ENCODE peak calls at places on chromosomes 6 and 20, in six cellular contexts. N is coronary artery; P is IMR-90; G is fibroblast of lung; R is CD4-positive, alpha-beta T cell; E is adrenal gland. T is an unnamed sample.

GRCh38 chr6:19415605-19416326 is 421.4 kb upstream of the ID4 start:
- DNase-seq in N (no peak), P (peak; percentile 53), G (peak; percentile 49), R (no peak), E (no peak), T (no peak)

GRCh38 chr6:101465871-101466270 is 72.4 kb downstream of the GRIK2 start:
- DNase-seq in N (no peak), P (no peak), G (no peak), R (no peak), E (no peak), T (no peak)

GRCh38 chr20:35039146-35039545 is 53.5 kb downstream of the TRPC4AP start:
- DNase-seq in N (no peak), P (no peak), G (no peak), R (no peak), E (no peak), T (peak; percentile 64)

GRCh38 chr6:31497595-31498476 is at the start of gene MICB:
- DNase-seq in N (peak; percentile 86), P (peak; percentile 68), G (peak; percentile 68), R (peak; percentile 78), E (peak; percentile 82), T (peak; percentile 83)

GRCh38 chr20:53028337-53029007 is 56.3 kb downstream of the TSHZ2 start:
- DNase-seq in N (no peak), P (no peak), G (no peak), R (no peak), E (no peak), T (no peak)

GRCh38 chr20:40982415-40983145 is 46.0 kb upstream of the TOP1 start:
- DNase-seq in N (peak; percentile 57), P (no peak), G (no peak), R (no peak), E (peak; percentile 20), T (no peak)

GRCh38 chr20:37251836-37252477 is 9.7 kb downstream of the GHRH start:
- DNase-seq in N (no peak), P (no peak), G (no peak), R (no peak), E (no peak), T (no peak)

GRCh38 chr6:22221211-22221610 is 75.6 kb downstream of the PRL start:
- DNase-seq in N (no peak), P (peak; percentile 26), G (no peak), R (no peak), E (no peak), T (no peak)

GRCh38 chr6:28864321-28864923 is 59.4 kb downstream of the TRIM27 start:
- DNase-seq in N (no peak), P (no peak), G (no peak), R (no peak), E (no peak), T (no peak)

GRCh38 chr6:30160791-30161261 is at the start of gene TRIM10:
- DNase-seq in N (no peak), P (no peak), G (no peak), R (no peak), E (no peak), T (no peak)

GRCh38 chr6:167094436-167094819 is 28.5 kb upstream of the CCR6 start:
- DNase-seq in N (no peak), P (no peak), G (no peak), R (no peak), E (no peak), T (no peak)

GRCh38 chr6:73262701-73263569 is at the start of gene KHDC1:
- DNase-seq in N (no peak), P (peak; percentile 54), G (peak; percentile 49), R (peak; percentile 57), E (peak; percentile 58), T (peak; percentile 71)

GRCh38 chr20:32249030-32249738 is 28.3 kb upstream of the KIF3B start:
- DNase-seq in N (no peak), P (no peak), G (no peak), R (no peak), E (no peak), T (no peak)

GRCh38 chr6:2225422-2226392 is 19.7 kb downstream of the GMDS start:
- DNase-seq in N (no peak), P (no peak), G (no peak), R (no peak), E (no peak), T (peak; percentile 52)

GRCh38 chr6:33236852-33237251 is 28.6 kb downstream of the RING1 start:
- DNase-seq in N (no peak), P (no peak), G (no peak), R (no peak), E (no peak), T (no peak)

GRCh38 chr6:130943738-130944137 is 116.5 kb downstream of the SMLR1 start:
- DNase-seq in N (no peak), P (no peak), G (no peak), R (no peak), E (no peak), T (no peak)

GRCh38 chr6:130947464-130947863 is 115.6 kb downstream of the EPB41L2 start:
- DNase-seq in N (no peak), P (no peak), G (no peak), R (no peak), E (no peak), T (no peak)

GRCh38 chr6:130945401-130945919 is 117.6 kb downstream of the EPB41L2 start:
- DNase-seq in N (no peak), P (peak; percentile 33), G (no peak), R (no peak), E (no peak), T (no peak)

GRCh38 chr6:130946076-130946475 is 117.0 kb downstream of the EPB41L2 start:
- DNase-seq in N (no peak), P (peak; percentile 44), G (peak; percentile 71), R (no peak), E (no peak), T (no peak)

GRCh38 chr6:130944486-130944885 is 117.3 kb downstream of the SMLR1 start:
- DNase-seq in N (no peak), P (no peak), G (no peak), R (no peak), E (no peak), T (no peak)
- H3K27ac ChIP-seq in N (peak overlapping the region; percentile 45), P (no peak overlapping the region), G (no peak overlapping the region), R (no peak overlapping the region), E (no peak overlapping the region), T (no peak overlapping the region)

GRCh38 chr6:24924956-24925355 is 10.8 kb downstream of the RIPOR2 start:
- DNase-seq in N (no peak), P (no peak), G (no peak), R (no peak), E (no peak), T (no peak)
- H3K27ac ChIP-seq in N (no peak overlapping the region), P (no peak overlapping the region), G (no peak overlapping the region), R (peak overlapping the region; percentile 73), E (no peak overlapping the region), T (no peak overlapping the region)

GRCh38 chr20:46272389-46273047 is 35.8 kb downstream of the CDH22 start:
- DNase-seq in N (no peak), P (no peak), G (no peak), R (no peak), E (no peak), T (no peak)

GRCh38 chr20:46273701-46274100 is 34.6 kb downstream of the CDH22 start:
- DNase-seq in N (no peak), P (no peak), G (no peak), R (no peak), E (no peak), T (no peak)

GRCh38 chr20:46276531-46276930 is 31.8 kb downstream of the CDH22 start:
- DNase-seq in N (no peak), P (no peak), G (no peak), R (no peak), E (no peak), T (no peak)

GRCh38 chr20:46277602-46278001 is 30.7 kb downstream of the CDH22 start:
- DNase-seq in N (no peak), P (no peak), G (no peak), R (no peak), E (no peak), T (no peak)

DNA sequence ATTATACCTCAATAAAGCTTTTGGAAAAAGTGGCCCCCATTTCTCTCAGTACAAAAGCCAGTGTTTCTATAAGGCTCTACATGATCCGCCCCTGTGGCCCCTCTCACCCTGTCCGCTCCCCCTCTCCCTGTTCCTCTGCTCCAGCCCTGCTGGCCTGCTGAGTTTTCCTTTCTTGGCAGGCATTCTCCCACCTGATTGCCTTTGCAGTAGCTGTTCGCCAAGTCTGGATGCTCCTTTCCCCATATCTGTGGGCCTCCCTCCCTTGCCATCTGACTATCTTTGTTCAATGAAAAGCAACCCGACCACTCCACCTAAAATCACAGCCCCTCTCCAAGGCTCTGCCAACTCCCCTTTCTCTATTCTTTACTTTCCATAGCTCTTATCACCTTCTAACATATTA is 33.2 kb downstream of the CDH22 start:
- DNase-seq in N (no peak), P (no peak), G (no peak), R (no peak), E (no peak), T (no peak)
- H3K27ac ChIP-seq in N (no peak overlapping the region), P (no peak overlapping the region), G (no peak overlapping the region), R (no peak overlapping the region), E (no peak overlapping the region), T (no peak overlapping the region)

DNA sequence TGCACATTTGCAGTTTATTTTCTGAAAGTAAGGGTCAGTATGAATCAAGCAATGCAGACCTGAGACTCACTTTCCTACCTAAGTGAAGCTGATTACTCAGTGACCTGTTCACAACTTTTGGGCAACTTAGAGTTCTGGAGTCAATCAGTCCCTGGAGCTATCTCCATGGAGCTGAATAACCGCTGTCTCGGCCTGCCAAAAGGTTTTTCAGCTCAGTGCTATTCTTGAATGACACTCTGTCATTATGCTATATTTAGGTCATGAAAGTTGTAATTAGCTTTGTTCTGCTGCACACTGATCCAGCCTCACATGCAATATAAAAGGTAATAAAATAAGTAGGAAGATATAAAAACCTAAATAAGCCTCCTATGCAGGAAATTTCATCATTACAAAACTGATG is 356.0 kb downstream of the BMP2 start:
- DNase-seq in N (no peak), P (no peak), G (no peak), R (no peak), E (no peak), T (no peak)
- H3K27ac ChIP-seq in N (no peak overlapping the region), P (no peak overlapping the region), G (no peak overlapping the region), R (no peak overlapping the region), E (no peak overlapping the region), T (no peak overlapping the region)

DNA sequence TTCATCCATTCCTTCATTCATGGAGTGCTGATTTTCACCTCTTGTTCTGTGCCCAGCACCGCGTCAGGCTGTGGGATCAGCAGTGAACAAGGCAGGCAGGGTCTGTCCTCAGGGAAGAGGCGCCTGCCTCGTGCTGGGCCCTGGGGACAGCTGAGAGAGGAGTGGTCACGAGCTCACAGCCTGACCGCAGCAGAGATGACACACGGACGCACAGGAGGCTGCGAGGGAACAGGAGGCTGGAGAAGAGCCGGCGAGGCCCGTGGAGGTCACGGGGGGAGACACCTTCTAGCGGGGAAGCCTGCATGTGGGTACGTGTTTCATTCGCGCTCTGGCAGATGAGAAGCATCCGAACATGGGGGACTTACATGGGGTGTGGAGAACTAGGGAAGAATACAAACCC is 27.5 kb downstream of the PXDC1 start:
- DNase-seq in N (no peak), P (no peak), G (no peak), R (no peak), E (no peak), T (no peak)
- H3K27ac ChIP-seq in N (peak overlapping the region; percentile 81), P (no peak overlapping the region), G (no peak overlapping the region), R (no peak overlapping the region), E (no peak overlapping the region), T (no peak overlapping the region)

T was measured in pancreas.